ENCODE peak calls at places on chromosomes 5 and 9, in five cellular contexts. C is A549, Q is HFF-Myc, Y is osteocyte, Z is tibial nerve. W is an unnamed sample.

GRCh38 chr5:74630387-74631087 is 10.0 kb downstream of the ENC1 start:
- DNase-seq in Y (no peak), Q (no peak), C (peak; percentile 71), Z (no peak), W (no peak)

GRCh38 chr9:116000748-116001329 is 152.8 kb upstream of the PAPPA start:
- DNase-seq in Z (no peak), Q (no peak), C (peak; percentile 60), Y (no peak), W (no peak)

GRCh38 chr5:34474573-34475021 is 181.5 kb upstream of the RAI14 start:
- DNase-seq in C (peak; percentile 70), Q (no peak), Y (no peak), Z (peak; percentile 26), W (no peak)

GRCh38 chr9:87896891-87897290 is 14.2 kb downstream of the SPATA31E1 start:
- DNase-seq in C (no peak), Y (no peak), Q (no peak), Z (no peak), W (no peak)

GRCh38 chr5:54738118-54738972 is 220.8 kb downstream of the SNX18 start:
- DNase-seq in C (no peak), Y (no peak), Z (peak; percentile 38), Q (no peak), W (no peak)

GRCh38 chr5:14327624-14328023 is 184.5 kb downstream of the TRIO start:
- DNase-seq in C (no peak), Z (no peak), Y (no peak), Q (no peak), W (no peak)

GRCh38 chr5:129460951-129461815 is 1.1 kb downstream of the ADAMTS19 start:
- DNase-seq in C (peak; percentile 23), Y (no peak), Z (no peak), Q (no peak), W (no peak)

GRCh38 chr5:136686192-136686872 is 321.0 kb upstream of the TRPC7 start:
- DNase-seq in Q (peak; percentile 10), Z (no peak), Y (no peak), C (peak; percentile 27), W (no peak)

GRCh38 chr5:98934581-98934980 is 5.8 kb upstream of the CHD1 start:
- DNase-seq in Q (no peak), C (no peak), Z (no peak), Y (no peak), W (no peak)

GRCh38 chr9:70479880-70480291 is 65.4 kb upstream of the KLF9 start:
- DNase-seq in Y (no peak), Z (no peak), C (no peak), Q (no peak), W (no peak)

GRCh38 chr5:96124589-96124988 is 162.9 kb upstream of the ELL2 start:
- DNase-seq in Q (no peak), Y (no peak), Z (no peak), C (no peak), W (no peak)

GRCh38 chr5:118040496-118040895 is 947.9 kb downstream of the DTWD2 start:
- DNase-seq in Z (no peak), C (no peak), Q (no peak), Y (no peak), W (no peak)

GRCh38 chr5:141547488-141547887 is 58.6 kb downstream of the PCDHGC5 start:
- DNase-seq in C (peak; percentile 67), Q (no peak), Z (no peak), Y (no peak), W (no peak)

GRCh38 chr5:33816791-33817190 is 75.0 kb downstream of the ADAMTS12 start:
- DNase-seq in C (no peak), Y (peak; percentile 6), Z (no peak), Q (no peak), W (no peak)

GRCh38 chr9:114988962-114989599 is 58.7 kb upstream of the TNFSF8 start:
- DNase-seq in C (no peak), Q (no peak), Y (no peak), Z (no peak), W (no peak)

GRCh38 chr5:108788142-108788541 is 40.4 kb downstream of the FER start:
- DNase-seq in Z (no peak), Q (no peak), C (no peak), Y (no peak), W (no peak)

GRCh38 chr9:115234094-115234493 is 116.1 kb upstream of the TNC start:
- DNase-seq in Z (no peak), Y (no peak), Q (peak; percentile 94), C (peak; percentile 68), W (no peak)

GRCh38 chr5:61728287-61728686 is 396.2 kb downstream of the ZSWIM6 start:
- DNase-seq in Z (no peak), Y (no peak), C (no peak), Q (no peak), W (no peak)

GRCh38 chr5:88663793-88664216 is 219.2 kb downstream of the MEF2C start:
- DNase-seq in Y (no peak), Q (no peak), Z (no peak), C (no peak), W (no peak)

GRCh38 chr5:109917154-109917546 is 227.4 kb downstream of the MAN2A1 start:
- DNase-seq in C (no peak), Y (no peak), Z (no peak), Q (no peak), W (no peak)

GRCh38 chr9:75130621-75131020 is 42.3 kb downstream of the OSTF1 start:
- DNase-seq in C (no peak), Y (no peak), Z (no peak), Q (peak; percentile 42), W (no peak)

GRCh38 chr9:133993635-133994253 is 1.6 kb upstream of the VAV2 start:
- DNase-seq in C (no peak), Z (no peak), Y (no peak), Q (no peak), W (no peak)

DNA sequence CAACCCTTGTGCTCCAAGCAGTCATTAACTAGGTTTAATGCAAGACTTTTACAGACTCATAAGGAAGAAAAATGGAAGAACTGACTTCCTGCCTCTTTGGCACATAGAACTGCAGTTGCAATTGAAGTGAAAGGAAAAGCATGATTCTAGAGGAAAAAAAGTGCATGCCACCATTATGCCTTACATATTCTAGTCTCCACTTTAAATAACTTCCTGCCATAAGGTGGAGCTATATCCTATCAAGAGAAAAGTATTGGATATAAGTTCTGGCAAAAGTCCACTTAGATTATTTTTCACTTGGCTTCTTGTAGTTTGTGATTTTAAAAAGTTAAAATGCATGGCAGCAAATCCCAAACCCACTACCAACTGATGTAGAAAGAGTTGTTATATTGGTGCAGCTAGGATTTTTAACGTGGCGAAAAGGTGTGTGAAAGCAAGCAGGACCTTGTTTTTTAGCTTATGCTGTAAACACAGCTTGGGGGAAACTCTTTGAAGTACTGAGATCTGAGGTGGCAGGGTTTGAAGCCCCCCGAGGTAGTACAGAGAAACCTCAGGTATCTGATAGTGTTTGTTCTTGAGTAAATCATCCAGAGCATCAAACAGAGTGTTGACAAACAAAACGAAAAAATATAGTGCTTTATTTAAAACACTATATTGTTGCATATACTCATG is 117.9 kb downstream of the ANXA1 start:
- DNase-seq in Z (no peak), C (peak; percentile 29), Q (peak; percentile 10), Y (no peak), W (no peak)
- TF ChIP-seq CTCF in Z (no peak), C (peak; percentile 53), Q (no peak), Y (peak; percentile 28), W (peak; percentile 49)

DNA sequence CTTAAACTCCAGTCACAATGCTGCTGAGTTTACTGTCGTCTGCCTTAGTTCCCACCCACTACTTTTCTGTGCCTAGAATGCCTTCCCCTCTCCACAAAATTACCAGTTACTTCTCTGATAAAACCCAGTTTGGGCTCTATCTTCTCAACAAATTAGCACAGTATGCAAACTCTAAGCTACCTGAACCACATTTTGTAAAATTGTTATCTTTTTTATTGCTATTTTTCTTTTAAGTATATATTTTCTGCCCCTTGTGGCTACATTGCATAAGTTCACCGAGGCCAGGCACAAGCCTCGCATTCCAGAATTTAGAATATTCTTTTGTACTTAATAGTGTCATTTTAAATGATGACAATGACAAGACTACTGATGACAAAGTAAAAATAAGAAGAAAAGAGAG is 60.0 kb downstream of the POU5F2 start:
- DNase-seq in Z (no peak), Q (no peak), Y (no peak), C (no peak), W (no peak)
- TF ChIP-seq CTCF in Z (no peak), Q (peak; percentile 29), Y (peak; percentile 49), C (no peak), W (peak; percentile 8)

DNA sequence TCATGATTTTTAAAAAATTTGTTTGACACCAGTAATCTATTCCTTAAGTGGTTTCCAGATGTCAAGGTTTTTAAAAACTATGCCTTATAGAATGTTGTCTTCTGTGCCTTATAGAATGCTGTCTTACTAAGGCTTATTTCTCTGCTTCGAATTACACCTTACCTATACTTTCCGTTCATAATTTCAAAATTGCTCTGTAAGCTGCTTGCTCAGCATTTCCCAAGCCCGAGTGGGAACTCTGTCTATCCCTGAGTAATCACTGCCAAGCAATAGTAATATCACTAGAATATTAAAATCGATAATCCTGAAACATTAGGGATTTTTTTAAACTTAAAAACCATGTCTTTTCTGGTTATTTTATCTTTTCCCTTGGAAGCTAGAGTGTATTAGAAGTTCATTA is 376.3 kb downstream of the PIK3R1 start:
- DNase-seq in Z (no peak), Q (no peak), Y (no peak), C (no peak), W (no peak)
- TF ChIP-seq CTCF in Z (no peak), Q (no peak), Y (no peak), C (no peak), W (no peak)

DNA sequence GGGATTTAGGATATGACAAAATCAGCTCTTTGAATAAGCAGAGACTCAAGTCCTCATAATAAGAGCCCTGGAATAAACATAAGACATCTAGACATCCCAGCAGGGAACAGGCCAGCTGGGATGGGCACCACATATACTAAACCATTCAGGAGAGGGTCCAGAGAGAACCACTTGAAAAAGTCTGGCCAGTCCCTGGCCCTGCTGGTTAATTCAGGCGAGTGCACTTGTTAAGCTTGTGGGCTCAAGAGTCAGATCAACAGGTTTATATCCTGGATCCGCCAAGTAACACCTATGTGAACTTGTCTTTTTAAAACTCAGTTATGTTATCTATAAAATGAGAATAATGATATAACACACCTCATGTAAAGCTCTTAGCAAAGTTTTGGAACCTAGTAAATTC is 63.3 kb downstream of the CAVIN4 start:
- DNase-seq in Q (no peak), Z (no peak), Y (no peak), C (no peak), W (no peak)
- TF ChIP-seq CTCF in Q (no peak), Z (no peak), Y (no peak), C (no peak), W (no peak)

GRCh38 chr9:113985968-113986585 is 92.0 kb downstream of the AMBP start:
- DNase-seq in Y (no peak), Z (no peak), C (no peak), Q (no peak), W (no peak)
- TF ChIP-seq CTCF in Y (no peak), Z (no peak), C (no peak), Q (no peak), W (no peak)

GRCh38 chr5:139473565-139473964 is 2.8 kb downstream of the SMIM33 start:
- DNase-seq in C (no peak), Q (no peak), Y (no peak), Z (no peak), W (no peak)
- TF ChIP-seq CTCF in C (no peak), Q (peak; percentile 7), Y (no peak), Z (no peak), W (no peak)

GRCh38 chr9:1869843-1870242 is 145.3 kb upstream of the SMARCA2 start:
- DNase-seq in Z (no peak), C (peak; percentile 29), Y (no peak), Q (no peak), W (no peak)
- TF ChIP-seq CTCF in Z (peak; percentile 14), C (peak; percentile 25), Y (peak; percentile 30), Q (peak; percentile 63), W (peak; percentile 67)

W was measured in D721Med.